ENCODE peak calls at places on chromosomes 4 and X, in nine cellular contexts. One of them, this sample, is unnamed.

GRCh38 chrX:41386222-41386990 is 52.4 kb downstream of the DDX3X start:
- DNase-seq in Daoy: no peak
- DNase-seq in activated T-helper 9 cell treated with anti-CD3 and anti-CD28 coated beads, Interleukin-2, amount 50 U/mL, for 16 hours: no peak
- DNase-seq in gastrocnemius medialis: no peak
- DNase-seq in naive B cell: no peak
- DNase-seq in SK-MEL-5: no peak
- DNase-seq in stromal cell of bone marrow: no peak
- DNase-seq in T-helper 9 cell: no peak
- DNase-seq in NCI-H1092: no peak
- DNase-seq in this sample: no peak

GRCh38 chrX:30659421-30659820 is 6.2 kb downstream of the GK start:
- DNase-seq in Daoy: peak
- DNase-seq in activated T-helper 9 cell treated with anti-CD3 and anti-CD28 coated beads, Interleukin-2, amount 50 U/mL, for 16 hours: no peak
- DNase-seq in gastrocnemius medialis: no peak
- DNase-seq in naive B cell: no peak
- DNase-seq in SK-MEL-5: peak
- DNase-seq in stromal cell of bone marrow: peak
- DNase-seq in T-helper 9 cell: no peak
- DNase-seq in NCI-H1092: no peak
- DNase-seq in this sample: no peak

GRCh38 chrX:154775611-154776349 is 13.1 kb downstream of the DKC1 start:
- DNase-seq in Daoy: no peak
- DNase-seq in activated T-helper 9 cell treated with anti-CD3 and anti-CD28 coated beads, Interleukin-2, amount 50 U/mL, for 16 hours: no peak
- DNase-seq in gastrocnemius medialis: no peak
- DNase-seq in naive B cell: no peak
- DNase-seq in SK-MEL-5: peak
- DNase-seq in stromal cell of bone marrow: no peak
- DNase-seq in T-helper 9 cell: no peak
- DNase-seq in NCI-H1092: no peak
- DNase-seq in this sample: no peak

GRCh38 chr4:124684301-124684700 is 28.2 kb downstream of the ANKRD50 start:
- DNase-seq in Daoy: no peak
- DNase-seq in activated T-helper 9 cell treated with anti-CD3 and anti-CD28 coated beads, Interleukin-2, amount 50 U/mL, for 16 hours: no peak
- DNase-seq in gastrocnemius medialis: no peak
- DNase-seq in naive B cell: no peak
- DNase-seq in SK-MEL-5: no peak
- DNase-seq in stromal cell of bone marrow: no peak
- DNase-seq in T-helper 9 cell: no peak
- DNase-seq in NCI-H1092: no peak
- DNase-seq in this sample: no peak

GRCh38 chrX:141791856-141792255 is 46.3 kb upstream of the MAGEC3 start:
- DNase-seq in Daoy: no peak
- DNase-seq in activated T-helper 9 cell treated with anti-CD3 and anti-CD28 coated beads, Interleukin-2, amount 50 U/mL, for 16 hours: no peak
- DNase-seq in gastrocnemius medialis: no peak
- DNase-seq in naive B cell: no peak
- DNase-seq in SK-MEL-5: no peak
- DNase-seq in stromal cell of bone marrow: peak
- DNase-seq in T-helper 9 cell: no peak
- DNase-seq in NCI-H1092: no peak
- DNase-seq in this sample: no peak

GRCh38 chr4:106289737-106290136 is 26.3 kb downstream of the TBCK start:
- DNase-seq in Daoy: no peak
- DNase-seq in activated T-helper 9 cell treated with anti-CD3 and anti-CD28 coated beads, Interleukin-2, amount 50 U/mL, for 16 hours: no peak
- DNase-seq in gastrocnemius medialis: no peak
- DNase-seq in naive B cell: no peak
- DNase-seq in SK-MEL-5: no peak
- DNase-seq in stromal cell of bone marrow: no peak
- DNase-seq in T-helper 9 cell: no peak
- DNase-seq in NCI-H1092: no peak
- DNase-seq in this sample: no peak

GRCh38 chr4:89314291-89314690 is 6.7 kb upstream of the GPRIN3 start:
- DNase-seq in Daoy: no peak
- DNase-seq in activated T-helper 9 cell treated with anti-CD3 and anti-CD28 coated beads, Interleukin-2, amount 50 U/mL, for 16 hours: no peak
- DNase-seq in gastrocnemius medialis: no peak
- DNase-seq in naive B cell: no peak
- DNase-seq in SK-MEL-5: no peak
- DNase-seq in stromal cell of bone marrow: no peak
- DNase-seq in T-helper 9 cell: no peak
- DNase-seq in NCI-H1092: no peak
- DNase-seq in this sample: no peak

GRCh38 chr4:112633477-112634235 is 3.1 kb downstream of the ZGRF1 start:
- DNase-seq in Daoy: no peak
- DNase-seq in activated T-helper 9 cell treated with anti-CD3 and anti-CD28 coated beads, Interleukin-2, amount 50 U/mL, for 16 hours: no peak
- DNase-seq in gastrocnemius medialis: no peak
- DNase-seq in naive B cell: peak
- DNase-seq in SK-MEL-5: peak
- DNase-seq in stromal cell of bone marrow: peak
- DNase-seq in T-helper 9 cell: no peak
- DNase-seq in NCI-H1092: peak
- DNase-seq in this sample: no peak

GRCh38 chr4:3077796-3078195 is 3.3 kb downstream of the HTT start:
- DNase-seq in Daoy: no peak
- DNase-seq in activated T-helper 9 cell treated with anti-CD3 and anti-CD28 coated beads, Interleukin-2, amount 50 U/mL, for 16 hours: no peak
- DNase-seq in gastrocnemius medialis: no peak
- DNase-seq in naive B cell: peak
- DNase-seq in SK-MEL-5: no peak
- DNase-seq in stromal cell of bone marrow: no peak
- DNase-seq in T-helper 9 cell: no peak
- DNase-seq in NCI-H1092: no peak
- DNase-seq in this sample: no peak

This sample was measured in NCI-H2107.